ENCODE peak calls at places on chromosomes 5 and 9, in five cellular contexts. F, N, O, V and A are unnamed samples. For H3K36me3, the result is how much of the 10 kb centered on the place peaks cover.

GRCh38 chr9:95649801-95650213 is 133.0 kb upstream of the PTCH1 start:
- DNase-seq in O (no peak), V (no peak), N (no peak), F (no peak), A (no peak)

GRCh38 chr5:1310118-1310517 is 15.2 kb upstream of the TERT start:
- DNase-seq in F (no peak), N (no peak), O (no peak), V (no peak), A (no peak)

GRCh38 chr9:131282688-131283422 is 6.5 kb upstream of the FAM78A start:
- DNase-seq in F (no peak), N (peak), V (peak), O (no peak), A (peak)

GRCh38 chr9:91740713-91741112 is 209.3 kb downstream of the ROR2 start:
- DNase-seq in V (peak), N (no peak), F (no peak), O (no peak), A (no peak)

GRCh38 chr9:136660971-136661540 is 1.7 kb upstream of the EGFL7 start:
- DNase-seq in F (no peak), V (no peak), N (no peak), O (no peak), A (no peak)

GRCh38 chr5:19902316-19902934 is 85.6 kb downstream of the CDH18 start:
- DNase-seq in V (no peak), O (no peak), N (peak), F (peak), A (no peak)

GRCh38 chr5:160496784-160497183 is 75.1 kb downstream of the PTTG1 start:
- DNase-seq in V (peak), O (no peak), F (peak), N (no peak), A (no peak)

GRCh38 chr5:171295801-171296200 is 13.2 kb upstream of the TLX3 start:
- DNase-seq in O (no peak), F (no peak), N (no peak), V (no peak), A (no peak)

GRCh38 chr5:159106569-159107282 is 7.0 kb upstream of the EBF1 start:
- DNase-seq in N (peak), F (peak), O (peak), V (peak), A (no peak)

GRCh38 chr5:131171276-131171815 is 602 bp downstream of the LYRM7 start:
- DNase-seq in F (peak), O (no peak), N (no peak), V (no peak), A (no peak)

GRCh38 chr9:75185585-75186170 is 97.4 kb downstream of the OSTF1 start:
- DNase-seq in F (no peak), V (no peak), O (peak), N (peak), A (peak)

GRCh38 chr9:106883626-106884190 is 20.7 kb downstream of the ZNF462 start:
- DNase-seq in O (no peak), V (peak), N (no peak), F (no peak), A (no peak)

GRCh38 chr9:91248707-91249106 is 113.0 kb downstream of the AUH start:
- DNase-seq in O (no peak), F (no peak), V (peak), N (no peak), A (no peak)

GRCh38 chr5:180602481-180603075 is 11.3 kb upstream of the SCGB3A1 start:
- DNase-seq in O (no peak), F (no peak), V (no peak), N (no peak), A (no peak)

DNA sequence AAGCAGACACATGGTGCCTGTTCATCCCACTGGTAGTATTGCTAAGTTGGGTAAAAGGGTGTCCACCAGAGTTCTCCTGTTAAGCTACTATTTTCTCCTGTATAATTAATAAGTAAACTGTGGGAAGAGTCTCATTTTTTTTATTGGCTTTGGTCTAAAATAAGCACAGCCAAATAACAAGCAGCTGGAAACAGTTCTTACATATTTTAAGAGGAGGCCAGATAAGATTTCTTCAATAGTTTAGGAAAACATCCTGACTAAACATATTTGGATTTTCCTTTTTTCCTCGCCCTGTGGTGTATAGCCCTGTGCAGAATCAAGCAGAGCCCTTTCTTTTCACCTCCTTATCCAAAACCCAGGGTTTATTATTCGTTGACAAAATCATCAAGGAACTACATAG is 122.2 kb upstream of the ZNF608 start:
- DNase-seq in F (no peak), O (no peak), V (no peak), N (peak), A (no peak)
- H3K9ac ChIP-seq in F (no peak), O (no peak), V (no peak), N (no peak), A (no peak)

GRCh38 chr9:36945999-36946398 is 88.1 kb downstream of the PAX5 start:
- DNase-seq in O (no peak), F (no peak), N (no peak), V (no peak), A (no peak)

GRCh38 chr9:36950389-36950788 is 83.7 kb downstream of the PAX5 start:
- DNase-seq in N (no peak), F (no peak), O (no peak), V (no peak), A (peak)

GRCh38 chr9:36949470-36949869 is 84.6 kb downstream of the PAX5 start:
- DNase-seq in N (no peak), V (no peak), O (no peak), F (no peak), A (no peak)

GRCh38 chr9:36948051-36948450 is 86.0 kb downstream of the PAX5 start:
- DNase-seq in O (no peak), N (no peak), V (no peak), F (no peak), A (no peak)

GRCh38 chr9:36946653-36947052 is 87.4 kb downstream of the PAX5 start:
- DNase-seq in O (no peak), N (no peak), F (peak), V (no peak), A (no peak)
- H3K36me3 ChIP-seq in O (under half), N (under half), F (under half), V (under half), A (under half)

DNA sequence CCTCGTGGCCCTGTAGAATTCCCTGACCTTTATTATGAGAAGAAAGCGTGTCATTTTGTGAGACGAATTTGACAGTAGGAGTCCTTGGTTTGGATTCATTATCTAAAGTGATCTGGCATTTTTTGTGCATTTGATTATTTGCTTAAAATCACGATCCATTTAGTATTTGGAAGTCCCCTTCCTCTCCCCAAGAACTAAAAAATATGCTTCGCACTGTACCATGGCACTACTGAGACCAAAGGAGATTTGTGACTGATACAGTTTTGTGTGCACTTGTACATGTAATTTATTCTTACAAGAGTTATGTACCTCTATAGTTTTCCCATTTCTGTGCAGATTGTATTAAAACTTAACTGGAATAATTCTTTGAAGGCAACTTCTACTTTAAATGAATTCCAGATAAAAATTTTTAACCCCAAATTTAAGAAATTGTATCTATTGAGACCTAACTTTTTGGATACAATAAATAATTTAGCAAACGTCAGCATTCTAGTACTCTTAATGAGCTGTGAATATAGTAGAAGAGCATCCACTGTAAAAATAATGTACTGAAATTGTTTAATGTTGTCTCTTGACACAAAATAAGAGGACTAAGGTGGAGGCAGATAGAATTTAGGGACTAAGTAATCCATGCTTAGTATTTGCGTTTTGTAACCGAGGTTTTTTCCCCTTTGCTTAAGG is 2.1 kb downstream of the MAP3K1 start:
- DNase-seq in N (peak), V (no peak), O (no peak), F (peak), A (no peak)
- H3K9ac ChIP-seq in N (peak), V (peak), O (peak), F (peak), A (peak)

DNA sequence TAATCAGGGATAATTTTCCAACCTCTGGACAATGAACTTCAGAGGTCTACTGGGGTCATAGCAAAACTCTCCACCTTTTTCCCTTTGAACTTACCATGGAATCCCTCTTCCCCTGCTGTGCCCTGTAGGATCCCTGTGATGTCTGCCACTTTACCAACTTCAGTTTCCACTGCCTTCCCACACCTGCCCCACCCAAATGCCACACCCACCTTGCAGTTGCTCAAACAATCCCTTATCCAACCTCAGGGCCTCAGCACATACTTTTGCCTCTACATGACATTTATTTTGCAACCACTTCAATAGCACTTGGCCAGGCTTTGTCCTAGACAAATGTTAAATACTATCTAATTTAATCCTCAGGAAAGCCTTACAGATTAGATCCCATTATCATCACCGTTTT is 463.7 kb upstream of the WWC1 start:
- DNase-seq in V (no peak), F (peak), N (no peak), O (no peak), A (no peak)
- H3K36me3 ChIP-seq in V (under half), F (under half), N (under half), O (under half), A (under half)

GRCh38 chr5:66145737-66146136 is 1.6 kb downstream of the SREK1 start:
- DNase-seq in F (no peak), O (no peak), V (no peak), N (no peak), A (no peak)
- H3K9ac ChIP-seq in F (peak), O (peak), V (peak), N (peak), A (peak)

DNA sequence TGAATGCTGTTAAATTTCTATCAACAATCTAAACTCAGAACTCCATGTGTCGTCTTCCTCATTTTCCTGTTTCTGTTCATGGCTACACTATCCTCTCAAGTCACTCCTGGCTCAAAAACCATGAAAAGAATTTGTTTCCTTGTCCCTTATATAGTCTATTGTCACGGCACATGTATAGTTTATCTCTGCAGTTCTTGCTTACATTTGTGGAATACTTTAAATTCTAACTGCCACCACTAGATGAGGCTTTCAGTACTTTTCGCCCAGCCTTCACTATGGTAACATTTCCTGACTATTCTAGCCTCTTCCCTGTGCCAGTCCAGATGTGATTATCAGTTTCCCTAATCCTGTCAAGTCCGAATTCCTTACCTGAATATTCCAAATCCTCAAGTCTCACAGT is 34.6 kb downstream of the PKD2L2 start:
- DNase-seq in O (no peak), V (peak), F (no peak), N (peak), A (no peak)
- H3K36me3 ChIP-seq in O (under half), V (under half), F (under half), N (under half), A (under half)

DNA sequence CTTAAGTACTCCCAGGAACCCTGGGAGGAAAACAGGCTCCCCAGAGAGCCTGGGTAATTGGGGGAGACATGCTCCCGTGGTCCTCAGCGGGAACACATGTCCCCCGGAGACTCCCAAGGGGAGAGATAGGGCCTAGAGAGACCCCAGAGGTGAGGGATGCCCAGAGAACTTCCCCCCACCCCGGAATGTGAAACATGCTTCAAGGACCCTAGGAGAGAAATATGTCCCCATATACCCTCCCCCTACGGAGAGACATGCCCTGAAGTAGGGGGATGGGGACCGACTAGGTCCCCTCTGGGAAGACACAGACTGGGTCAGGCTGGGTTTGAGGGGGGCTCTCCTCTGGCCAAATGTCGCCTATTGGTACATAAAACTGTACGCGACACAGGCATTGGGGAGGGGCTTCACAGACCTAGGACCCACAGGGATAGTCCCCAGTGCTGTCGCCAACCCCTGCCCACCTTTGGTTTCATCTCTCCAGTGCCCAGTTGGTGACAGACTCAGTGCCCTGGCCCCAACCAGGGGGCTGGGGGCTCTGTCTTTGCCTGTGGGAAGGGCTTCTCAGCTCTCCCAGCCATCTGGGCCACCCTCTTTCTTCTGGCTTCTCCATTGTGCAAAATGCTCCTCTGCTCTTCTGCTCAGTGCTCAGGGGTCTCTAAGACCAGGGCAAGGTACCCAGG is 26.9 kb downstream of the PCDH1 start:
- DNase-seq in V (no peak), F (no peak), N (no peak), O (no peak), A (no peak)
- H3K9ac ChIP-seq in V (no peak), F (no peak), N (peak), O (no peak), A (peak)

GRCh38 chr9:93622725-93623124 is 46.3 kb downstream of the PHF2 start:
- DNase-seq in V (no peak), F (no peak), O (no peak), N (no peak), A (no peak)

GRCh38 chr9:93620881-93621820 is 44.8 kb downstream of the PHF2 start:
- DNase-seq in V (no peak), F (no peak), O (no peak), N (no peak), A (no peak)

GRCh38 chr9:93623736-93624135 is 47.4 kb downstream of the PHF2 start:
- DNase-seq in F (no peak), V (no peak), N (no peak), O (no peak), A (no peak)

GRCh38 chr9:93620041-93620506 is 43.7 kb downstream of the PHF2 start:
- DNase-seq in N (no peak), O (no peak), V (no peak), F (no peak), A (peak)

GRCh38 chr9:93621922-93622321 is 45.5 kb downstream of the PHF2 start:
- DNase-seq in V (no peak), N (no peak), F (no peak), O (no peak), A (no peak)
- H3K36me3 ChIP-seq in V (under half), N (under half), F (under half), O (under half), A (under half)

GRCh38 chr9:97740848-97741821 is 44.0 kb upstream of the XPA start:
- DNase-seq in O (no peak), F (peak), N (peak), V (peak), A (peak)
- H3K9ac ChIP-seq in O (no peak), F (no peak), N (no peak), V (no peak), A (peak)

GRCh38 chr9:133773889-133774655 is 35.9 kb upstream of the SARDH start:
- DNase-seq in O (no peak), V (peak), F (no peak), N (no peak), A (no peak)

GRCh38 chr9:133772581-133772980 is 34.4 kb upstream of the SARDH start:
- DNase-seq in O (no peak), V (no peak), F (no peak), N (no peak), A (no peak)

GRCh38 chr9:133777111-133777791 is 39.1 kb upstream of the SARDH start:
- DNase-seq in N (no peak), V (no peak), O (no peak), F (no peak), A (no peak)

GRCh38 chr9:133775951-133776905 is 38.1 kb upstream of the SARDH start:
- DNase-seq in F (no peak), O (no peak), N (no peak), V (no peak), A (no peak)

GRCh38 chr9:133774799-133775198 is 36.6 kb upstream of the SARDH start:
- DNase-seq in F (no peak), V (no peak), N (no peak), O (no peak), A (no peak)
- H3K36me3 ChIP-seq in F (under half), V (half or more), N (under half), O (under half), A (half or more)